ENCODE peak calls at places on chromosome 13, in five cellular contexts. One of them, this sample, is unnamed.

GRCh38 chr13:41492432-41493267 is 35.3 kb downstream of the RGCC start:
- DNase-seq in upper lobe of right lung: no peak
- DNase-seq in CD4-positive, alpha-beta memory T cell: peak; percentile 57
- DNase-seq in Caco-2: no peak
- DNase-seq in left ventricle myocardium inferior: no peak
- DNase-seq in this sample: no peak

GRCh38 chr13:101545521-101545920 is 93.0 kb downstream of the ITGBL1 start:
- DNase-seq in Caco-2: no peak
- DNase-seq in upper lobe of right lung: no peak
- DNase-seq in left ventricle myocardium inferior: no peak
- DNase-seq in CD4-positive, alpha-beta memory T cell: no peak
- DNase-seq in this sample: no peak

GRCh38 chr13:104534847-104535246 is 1468.6 kb upstream of the SLC10A2 start:
- DNase-seq in CD4-positive, alpha-beta memory T cell: no peak
- DNase-seq in upper lobe of right lung: no peak
- DNase-seq in left ventricle myocardium inferior: no peak
- DNase-seq in Caco-2: peak; percentile 18
- DNase-seq in this sample: no peak

GRCh38 chr13:62418872-62419271 is 1003.2 kb upstream of the PCDH20 start:
- DNase-seq in upper lobe of right lung: no peak
- DNase-seq in CD4-positive, alpha-beta memory T cell: no peak
- DNase-seq in Caco-2: no peak
- DNase-seq in left ventricle myocardium inferior: no peak
- DNase-seq in this sample: no peak

GRCh38 chr13:101647760-101648159 is 195.3 kb downstream of the ITGBL1 start:
- DNase-seq in left ventricle myocardium inferior: no peak
- DNase-seq in upper lobe of right lung: no peak
- DNase-seq in Caco-2: no peak
- DNase-seq in CD4-positive, alpha-beta memory T cell: no peak
- DNase-seq in this sample: no peak

GRCh38 chr13:41196620-41197019 is 2.3 kb upstream of the KBTBD7 start:
- DNase-seq in CD4-positive, alpha-beta memory T cell: no peak
- DNase-seq in left ventricle myocardium inferior: no peak
- DNase-seq in upper lobe of right lung: no peak
- DNase-seq in Caco-2: no peak
- DNase-seq in this sample: no peak

GRCh38 chr13:97327521-97328221 is 105.5 kb downstream of the MBNL2 start:
- DNase-seq in CD4-positive, alpha-beta memory T cell: no peak
- DNase-seq in left ventricle myocardium inferior: no peak
- DNase-seq in upper lobe of right lung: no peak
- DNase-seq in Caco-2: no peak
- DNase-seq in this sample: no peak

GRCh38 chr13:31670831-31671617 is 68.3 kb upstream of the RXFP2 start:
- DNase-seq in CD4-positive, alpha-beta memory T cell: no peak
- DNase-seq in left ventricle myocardium inferior: no peak
- DNase-seq in upper lobe of right lung: no peak
- DNase-seq in Caco-2: no peak
- DNase-seq in this sample: no peak

GRCh38 chr13:28099396-28100148 is 804 bp downstream of the FLT3 start:
- DNase-seq in Caco-2: no peak
- DNase-seq in CD4-positive, alpha-beta memory T cell: no peak
- DNase-seq in upper lobe of right lung: no peak
- DNase-seq in left ventricle myocardium inferior: no peak
- DNase-seq in this sample: no peak

GRCh38 chr13:27309401-27309958 is 38.9 kb downstream of the RASL11A start:
- DNase-seq in CD4-positive, alpha-beta memory T cell: no peak
- DNase-seq in upper lobe of right lung: no peak
- DNase-seq in left ventricle myocardium inferior: no peak
- DNase-seq in Caco-2: no peak
- DNase-seq in this sample: no peak

GRCh38 chr13:41668130-41668757 is 210.9 kb downstream of the RGCC start:
- DNase-seq in CD4-positive, alpha-beta memory T cell: peak; percentile 43
- DNase-seq in upper lobe of right lung: no peak
- DNase-seq in left ventricle myocardium inferior: no peak
- DNase-seq in Caco-2: peak; percentile 84
- DNase-seq in this sample: no peak

GRCh38 chr13:53174550-53174949 is 145.9 kb downstream of the OLFM4 start:
- DNase-seq in upper lobe of right lung: no peak
- DNase-seq in Caco-2: no peak
- DNase-seq in CD4-positive, alpha-beta memory T cell: no peak
- DNase-seq in left ventricle myocardium inferior: no peak
- DNase-seq in this sample: no peak

GRCh38 chr13:76503756-76504155 is 382.4 kb downstream of the KCTD12 start:
- DNase-seq in Caco-2: no peak
- DNase-seq in left ventricle myocardium inferior: no peak
- DNase-seq in CD4-positive, alpha-beta memory T cell: no peak
- DNase-seq in upper lobe of right lung: no peak
- DNase-seq in this sample: no peak

GRCh38 chr13:33069365-33069764 is 53.1 kb downstream of the KL start:
- DNase-seq in left ventricle myocardium inferior: no peak
- DNase-seq in CD4-positive, alpha-beta memory T cell: no peak
- DNase-seq in Caco-2: no peak
- DNase-seq in upper lobe of right lung: no peak
- DNase-seq in this sample: no peak

GRCh38 chr13:100128373-100128772 is 39.5 kb downstream of the PCCA start:
- DNase-seq in CD4-positive, alpha-beta memory T cell: no peak
- DNase-seq in left ventricle myocardium inferior: no peak
- DNase-seq in Caco-2: no peak
- DNase-seq in upper lobe of right lung: no peak
- DNase-seq in this sample: no peak

GRCh38 chr13:44188257-44188656 is 185.4 kb upstream of the SERP2 start:
- DNase-seq in Caco-2: no peak
- DNase-seq in left ventricle myocardium inferior: no peak
- DNase-seq in upper lobe of right lung: no peak
- DNase-seq in CD4-positive, alpha-beta memory T cell: no peak
- DNase-seq in this sample: no peak

GRCh38 chr13:76383671-76384461 is 502.3 kb downstream of the KCTD12 start:
- DNase-seq in upper lobe of right lung: no peak
- DNase-seq in Caco-2: peak; percentile 2
- DNase-seq in left ventricle myocardium inferior: no peak
- DNase-seq in CD4-positive, alpha-beta memory T cell: no peak
- DNase-seq in this sample: peak; percentile 28

GRCh38 chr13:26616126-26616525 is 58.6 kb downstream of the WASF3 start:
- DNase-seq in left ventricle myocardium inferior: no peak
- DNase-seq in Caco-2: no peak
- DNase-seq in upper lobe of right lung: no peak
- DNase-seq in CD4-positive, alpha-beta memory T cell: no peak
- DNase-seq in this sample: no peak

GRCh38 chr13:72643339-72643989 is 84.0 kb downstream of the MZT1 start:
- DNase-seq in CD4-positive, alpha-beta memory T cell: peak; percentile 20
- DNase-seq in left ventricle myocardium inferior: peak; percentile 20
- DNase-seq in Caco-2: peak; percentile 86
- DNase-seq in upper lobe of right lung: no peak
- DNase-seq in this sample: no peak

GRCh38 chr13:94590744-94591143 is 5.2 kb downstream of the TGDS start:
- DNase-seq in Caco-2: no peak
- DNase-seq in CD4-positive, alpha-beta memory T cell: no peak
- DNase-seq in left ventricle myocardium inferior: no peak
- DNase-seq in upper lobe of right lung: no peak
- DNase-seq in this sample: no peak

GRCh38 chr13:64371045-64371444 is 2859.1 kb downstream of the PCDH9 start:
- DNase-seq in left ventricle myocardium inferior: no peak
- DNase-seq in Caco-2: no peak
- DNase-seq in CD4-positive, alpha-beta memory T cell: no peak
- DNase-seq in upper lobe of right lung: no peak
- DNase-seq in this sample: no peak

DNA sequence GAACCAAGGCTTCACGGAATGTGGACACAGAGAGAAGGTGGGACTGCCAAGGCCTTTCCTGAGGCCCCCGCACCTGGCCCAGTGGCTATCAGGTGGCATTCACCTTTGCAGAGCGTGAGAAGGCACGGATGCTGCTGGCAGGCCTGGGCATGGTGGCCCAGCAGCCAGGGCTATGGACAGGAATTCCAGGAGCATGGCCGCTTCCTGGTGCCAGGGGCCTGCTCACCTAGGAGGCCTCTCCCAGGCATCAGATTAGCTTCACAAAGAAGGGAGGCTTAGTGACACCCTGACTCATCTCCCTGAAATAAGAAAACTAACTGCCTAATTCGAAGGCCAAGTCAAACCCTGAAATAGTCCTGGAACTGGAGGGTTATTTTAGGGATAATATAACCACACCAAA is 155.8 kb downstream of the TEX29 start:
- DNase-seq in left ventricle myocardium inferior: no peak
- DNase-seq in CD4-positive, alpha-beta memory T cell: no peak
- DNase-seq in Caco-2: no peak
- DNase-seq in upper lobe of right lung: no peak
- DNase-seq in this sample: no peak
- H3K36me3 ChIP-seq in left ventricle myocardium inferior: no peaks in the 10 kb centered on the region
- H3K36me3 ChIP-seq in CD4-positive, alpha-beta memory T cell: no peaks in the 10 kb centered on the region
- H3K36me3 ChIP-seq in Caco-2: no peaks in the 10 kb centered on the region
- H3K36me3 ChIP-seq in upper lobe of right lung: no peaks in the 10 kb centered on the region
- H3K36me3 ChIP-seq in this sample: no peaks in the 10 kb centered on the region

GRCh38 chr13:23271331-23271730 is 90.6 kb downstream of the SGCG start:
- DNase-seq in left ventricle myocardium inferior: no peak
- DNase-seq in upper lobe of right lung: no peak
- DNase-seq in Caco-2: no peak
- DNase-seq in CD4-positive, alpha-beta memory T cell: no peak
- DNase-seq in this sample: no peak
- H3K36me3 ChIP-seq in left ventricle myocardium inferior: no peaks in the 10 kb centered on the region
- H3K36me3 ChIP-seq in upper lobe of right lung: no peaks in the 10 kb centered on the region
- H3K36me3 ChIP-seq in Caco-2: no peaks in the 10 kb centered on the region
- H3K36me3 ChIP-seq in CD4-positive, alpha-beta memory T cell: no peaks in the 10 kb centered on the region
- H3K36me3 ChIP-seq in this sample: no peaks in the 10 kb centered on the region

GRCh38 chr13:98466634-98467236 is 110.2 kb downstream of the STK24 start:
- DNase-seq in left ventricle myocardium inferior: no peak
- DNase-seq in Caco-2: peak; percentile 69
- DNase-seq in upper lobe of right lung: no peak
- DNase-seq in CD4-positive, alpha-beta memory T cell: peak; percentile 24
- DNase-seq in this sample: peak; percentile 37
- H3K36me3 ChIP-seq in left ventricle myocardium inferior: peaks cover 26% of the 10 kb centered on the region
- H3K36me3 ChIP-seq in Caco-2: peaks cover 5% of the 10 kb centered on the region
- H3K36me3 ChIP-seq in upper lobe of right lung: peaks cover 54% of the 10 kb centered on the region
- H3K36me3 ChIP-seq in CD4-positive, alpha-beta memory T cell: peaks cover 56% of the 10 kb centered on the region
- H3K36me3 ChIP-seq in this sample: no peaks in the 10 kb centered on the region

GRCh38 chr13:112833551-112834257 is 135.3 kb upstream of the MCF2L start:
- DNase-seq in upper lobe of right lung: no peak
- DNase-seq in Caco-2: no peak
- DNase-seq in left ventricle myocardium inferior: no peak
- DNase-seq in CD4-positive, alpha-beta memory T cell: no peak
- DNase-seq in this sample: no peak
- H3K36me3 ChIP-seq in upper lobe of right lung: peaks cover 100% of the 10 kb centered on the region
- H3K36me3 ChIP-seq in Caco-2: peaks cover 13% of the 10 kb centered on the region
- H3K36me3 ChIP-seq in left ventricle myocardium inferior: peaks cover 93% of the 10 kb centered on the region
- H3K36me3 ChIP-seq in CD4-positive, alpha-beta memory T cell: peaks cover 46% of the 10 kb centered on the region
- H3K36me3 ChIP-seq in this sample: no peaks in the 10 kb centered on the region

DNA sequence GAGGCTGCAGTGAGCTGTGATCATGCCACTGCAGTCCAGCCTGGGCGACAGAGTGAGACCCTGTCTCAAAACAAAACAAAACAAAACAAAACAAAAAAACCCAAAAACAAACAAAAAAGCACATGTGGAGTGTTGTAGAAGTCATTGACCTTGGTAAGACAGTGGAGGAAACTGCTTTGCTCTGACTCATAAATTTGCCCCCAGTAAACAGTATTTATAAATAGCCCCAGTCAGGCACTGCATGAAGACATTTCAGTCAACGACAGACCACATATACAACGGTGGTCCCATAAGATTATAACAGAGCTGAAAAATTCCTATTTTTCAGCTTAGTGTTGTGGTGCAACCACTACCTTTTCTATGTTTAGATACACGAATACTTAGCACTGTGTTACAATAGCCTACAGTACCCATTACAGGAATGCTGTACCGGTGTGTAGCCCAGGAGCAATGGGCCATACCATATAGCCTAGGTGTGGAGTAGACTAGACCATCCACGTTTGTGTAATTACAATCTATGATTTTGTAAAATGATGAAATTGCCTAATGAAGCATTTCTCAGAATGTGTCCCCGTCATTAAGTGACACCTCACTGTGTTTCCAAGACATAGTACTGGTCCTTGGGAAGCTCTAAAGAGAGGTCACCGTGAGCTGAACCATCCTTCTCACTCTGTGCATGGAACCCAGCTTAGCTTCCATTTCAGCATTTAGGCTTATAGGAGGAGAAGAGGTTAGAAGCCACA is 1.1 kb downstream of the ARL11 start:
- DNase-seq in upper lobe of right lung: no peak
- DNase-seq in CD4-positive, alpha-beta memory T cell: no peak
- DNase-seq in left ventricle myocardium inferior: no peak
- DNase-seq in Caco-2: no peak
- DNase-seq in this sample: no peak
- H3K36me3 ChIP-seq in upper lobe of right lung: no peaks in the 10 kb centered on the region
- H3K36me3 ChIP-seq in CD4-positive, alpha-beta memory T cell: no peaks in the 10 kb centered on the region
- H3K36me3 ChIP-seq in left ventricle myocardium inferior: no peaks in the 10 kb centered on the region
- H3K36me3 ChIP-seq in Caco-2: no peaks in the 10 kb centered on the region
- H3K36me3 ChIP-seq in this sample: no peaks in the 10 kb centered on the region

GRCh38 chr13:50025446-50025845 is 10.2 kb downstream of the KCNRG start:
- DNase-seq in left ventricle myocardium inferior: no peak
- DNase-seq in upper lobe of right lung: no peak
- DNase-seq in CD4-positive, alpha-beta memory T cell: no peak
- DNase-seq in Caco-2: no peak
- DNase-seq in this sample: no peak
- H3K36me3 ChIP-seq in left ventricle myocardium inferior: peaks cover 25% of the 10 kb centered on the region
- H3K36me3 ChIP-seq in upper lobe of right lung: peaks cover 16% of the 10 kb centered on the region
- H3K36me3 ChIP-seq in CD4-positive, alpha-beta memory T cell: no peaks in the 10 kb centered on the region
- H3K36me3 ChIP-seq in Caco-2: no peaks in the 10 kb centered on the region
- H3K36me3 ChIP-seq in this sample: no peaks in the 10 kb centered on the region

GRCh38 chr13:37669845-37670244 is 71.3 kb upstream of the POSTN start:
- DNase-seq in upper lobe of right lung: no peak
- DNase-seq in Caco-2: no peak
- DNase-seq in CD4-positive, alpha-beta memory T cell: no peak
- DNase-seq in left ventricle myocardium inferior: no peak
- DNase-seq in this sample: no peak

GRCh38 chr13:37662624-37663023 is 64.1 kb upstream of the POSTN start:
- DNase-seq in CD4-positive, alpha-beta memory T cell: no peak
- DNase-seq in upper lobe of right lung: no peak
- DNase-seq in left ventricle myocardium inferior: no peak
- DNase-seq in Caco-2: no peak
- DNase-seq in this sample: no peak

GRCh38 chr13:37666036-37666435 is 67.5 kb upstream of the POSTN start:
- DNase-seq in left ventricle myocardium inferior: no peak
- DNase-seq in Caco-2: no peak
- DNase-seq in upper lobe of right lung: no peak
- DNase-seq in CD4-positive, alpha-beta memory T cell: no peak
- DNase-seq in this sample: no peak

GRCh38 chr13:37667631-37668161 is 69.1 kb upstream of the POSTN start:
- DNase-seq in upper lobe of right lung: no peak
- DNase-seq in Caco-2: no peak
- DNase-seq in left ventricle myocardium inferior: no peak
- DNase-seq in CD4-positive, alpha-beta memory T cell: no peak
- DNase-seq in this sample: no peak
- H3K36me3 ChIP-seq in upper lobe of right lung: no peaks in the 10 kb centered on the region
- H3K36me3 ChIP-seq in Caco-2: no peaks in the 10 kb centered on the region
- H3K36me3 ChIP-seq in left ventricle myocardium inferior: no peaks in the 10 kb centered on the region
- H3K36me3 ChIP-seq in CD4-positive, alpha-beta memory T cell: no peaks in the 10 kb centered on the region
- H3K36me3 ChIP-seq in this sample: no peaks in the 10 kb centered on the region

GRCh38 chr13:110912651-110913051 is 2.2 kb downstream of the ANKRD10 start:
- DNase-seq in upper lobe of right lung: no peak
- DNase-seq in CD4-positive, alpha-beta memory T cell: no peak
- DNase-seq in Caco-2: no peak
- DNase-seq in left ventricle myocardium inferior: no peak
- DNase-seq in this sample: no peak

GRCh38 chr13:110907951-110908898 is 6.6 kb downstream of the ANKRD10 start:
- DNase-seq in upper lobe of right lung: no peak
- DNase-seq in left ventricle myocardium inferior: no peak
- DNase-seq in CD4-positive, alpha-beta memory T cell: no peak
- DNase-seq in Caco-2: peak; percentile 58
- DNase-seq in this sample: no peak

GRCh38 chr13:110911880-110912279 is 3.0 kb downstream of the ANKRD10 start:
- DNase-seq in CD4-positive, alpha-beta memory T cell: no peak
- DNase-seq in left ventricle myocardium inferior: no peak
- DNase-seq in upper lobe of right lung: no peak
- DNase-seq in Caco-2: no peak
- DNase-seq in this sample: no peak

GRCh38 chr13:110907301-110907700 is 7.6 kb downstream of the ANKRD10 start:
- DNase-seq in CD4-positive, alpha-beta memory T cell: no peak
- DNase-seq in Caco-2: no peak
- DNase-seq in left ventricle myocardium inferior: no peak
- DNase-seq in upper lobe of right lung: no peak
- DNase-seq in this sample: no peak

GRCh38 chr13:110910013-110910890 is 4.6 kb downstream of the ANKRD10 start:
- DNase-seq in CD4-positive, alpha-beta memory T cell: no peak
- DNase-seq in left ventricle myocardium inferior: no peak
- DNase-seq in upper lobe of right lung: no peak
- DNase-seq in Caco-2: no peak
- DNase-seq in this sample: no peak
- H3K36me3 ChIP-seq in CD4-positive, alpha-beta memory T cell: peaks cover 19% of the 10 kb centered on the region
- H3K36me3 ChIP-seq in left ventricle myocardium inferior: peaks cover 26% of the 10 kb centered on the region
- H3K36me3 ChIP-seq in upper lobe of right lung: peaks cover 45% of the 10 kb centered on the region
- H3K36me3 ChIP-seq in Caco-2: peaks cover 5% of the 10 kb centered on the region
- H3K36me3 ChIP-seq in this sample: no peaks in the 10 kb centered on the region